ENCODE peak calls at places on chromosomes 4 and X, in nine cellular contexts. K is breast epithelium, V is stomach, B is ovary, I is A549, S is H1, U is transverse colon, Y is sigmoid colon, R is K562. P is an unnamed sample.

GRCh38 chr4:26365537-26366150 is 44.8 kb downstream of the RBPJ start:
- DNase-seq in K (no peak), V (no peak), B (no peak), I (no peak), S (no peak), U (no peak), Y (no peak), R (no peak), P (no peak)

GRCh38 chr4:22338806-22339205 is 177.1 kb downstream of the ADGRA3 start:
- DNase-seq in K (no peak), V (peak; percentile 40), B (no peak), I (no peak), S (no peak), U (no peak), Y (no peak), R (no peak), P (no peak)

GRCh38 chrX:102517331-102517730 is 792 bp upstream of the TMSB15A start:
- DNase-seq in K (no peak), V (no peak), B (no peak), I (no peak), S (no peak), U (no peak), Y (no peak), R (no peak), P (no peak)

GRCh38 chr4:139084425-139085093 is 69.0 kb downstream of the NOCT start:
- DNase-seq in K (no peak), V (no peak), B (no peak), I (peak; percentile 60), S (no peak), U (no peak), Y (no peak), R (peak; percentile 70), P (no peak)

GRCh38 chr4:76074468-76074867 is at the start of gene ART3:
- DNase-seq in K (no peak), V (no peak), B (no peak), I (no peak), S (no peak), U (no peak), Y (no peak), R (no peak), P (no peak)

GRCh38 chr4:7941111-7942018 is 1.7 kb upstream of the AFAP1 start:
- DNase-seq in K (peak; percentile 45), V (no peak), B (no peak), I (no peak), S (no peak), U (no peak), Y (peak; percentile 66), R (no peak), P (no peak)

GRCh38 chr4:69830529-69831269 is 29.2 kb downstream of the SULT1E1 start:
- DNase-seq in K (no peak), V (peak; percentile 47), B (no peak), I (no peak), S (no peak), U (peak; percentile 71), Y (no peak), R (no peak), P (peak; percentile 57)

GRCh38 chr4:173525118-173526033 is 4.7 kb downstream of the HAND2 start:
- DNase-seq in K (no peak), V (no peak), B (peak; percentile 55), I (no peak), S (peak; percentile 71), U (no peak), Y (peak; percentile 80), R (no peak), P (no peak)

GRCh38 chr4:76987153-76987562 is 37.6 kb downstream of the SEPTIN11 start:
- DNase-seq in K (no peak), V (peak; percentile 27), B (no peak), I (no peak), S (no peak), U (no peak), Y (peak; percentile 80), R (no peak), P (no peak)

GRCh38 chrX:40953369-40953768 is 131.9 kb upstream of the USP9X start:
- DNase-seq in K (no peak), V (no peak), B (no peak), I (no peak), S (no peak), U (no peak), Y (no peak), R (no peak), P (no peak)

GRCh38 chr4:87910795-87911194 is 64.7 kb upstream of the SPP1 start:
- DNase-seq in K (no peak), V (no peak), B (no peak), I (no peak), S (no peak), U (no peak), Y (no peak), R (no peak), P (no peak)

GRCh38 chr4:169410839-169411770 is 140.3 kb upstream of the SH3RF1 start:
- DNase-seq in K (no peak), V (no peak), B (no peak), I (no peak), S (no peak), U (peak; percentile 18), Y (no peak), R (no peak), P (no peak)

GRCh38 chr4:38759077-38759789 is 23.6 kb downstream of the TLR10 start:
- DNase-seq in K (no peak), V (peak; percentile 52), B (peak; percentile 73), I (peak; percentile 15), S (peak; percentile 79), U (peak; percentile 68), Y (peak; percentile 81), R (peak; percentile 58), P (peak; percentile 68)

GRCh38 chr4:108114503-108114902 is 54.2 kb downstream of the LEF1 start:
- DNase-seq in K (no peak), V (no peak), B (no peak), I (no peak), S (no peak), U (no peak), Y (no peak), R (peak; percentile 62), P (no peak)

GRCh38 chr4:155811171-155811570 is 52.4 kb downstream of the GUCY1B1 start:
- DNase-seq in K (no peak), V (no peak), B (no peak), I (no peak), S (no peak), U (no peak), Y (no peak), R (no peak), P (no peak)

GRCh38 chr4:40749717-40750460 is at the start of gene NSUN7:
- DNase-seq in K (peak; percentile 87), V (peak; percentile 85), B (peak; percentile 59), I (peak; percentile 20), S (peak; percentile 93), U (peak; percentile 88), Y (peak; percentile 75), R (no peak), P (peak; percentile 60)
- TF ChIP-seq POLR2A in K (no peak), V (no peak), B (no peak), I (no peak), S (peak; percentile 83), U (peak; percentile 63), Y (no peak), R (no peak), P (no peak)

GRCh38 chrX:151098996-151099395 is 77.4 kb upstream of the GPR50 start:
- DNase-seq in K (no peak), V (no peak), B (no peak), I (no peak), S (no peak), U (no peak), Y (no peak), R (peak; percentile 18), P (no peak)
- TF ChIP-seq CTCF in K (no peak), V (no peak), B (no peak), I (no peak), S (no peak), U (no peak), Y (no peak), R (no peak), P (no peak)

DNA sequence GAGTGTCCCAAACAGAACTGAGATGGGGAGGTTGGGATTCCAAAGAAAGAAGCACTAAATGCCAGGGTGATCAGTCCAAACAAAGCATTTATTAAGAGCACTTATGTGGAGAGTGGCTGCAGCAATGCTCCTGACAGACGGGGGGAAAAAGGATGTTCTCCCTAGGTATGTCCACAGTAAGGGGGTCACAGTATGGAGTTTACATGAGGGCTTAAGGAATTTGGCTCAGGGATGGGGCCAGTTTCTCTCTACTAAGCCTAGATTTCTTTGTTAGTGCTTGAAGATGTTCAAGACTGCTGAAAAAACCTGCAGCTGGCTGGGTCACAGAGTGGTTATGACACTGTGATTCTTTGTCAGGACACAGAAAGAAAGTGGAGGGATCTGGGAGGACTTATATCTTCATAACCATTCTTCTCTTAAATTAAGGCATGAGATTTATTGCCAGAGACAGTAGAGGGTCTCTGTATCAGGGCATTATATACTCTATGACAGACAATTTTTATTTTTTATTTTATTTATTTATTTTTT is 1468.0 kb downstream of the C4orf33 start:
- DNase-seq in K (no peak), V (no peak), B (no peak), I (peak; percentile 0), S (no peak), U (no peak), Y (no peak), R (no peak), P (no peak)
- H3K4me3 ChIP-seq in K (peak overlapping the region; percentile 60), V (peak overlapping the region; percentile 29), B (no peak overlapping the region), I (peak overlapping the region; percentile 42), S (no peak overlapping the region), U (no peak overlapping the region), Y (peak overlapping the region; percentile 39), R (no peak overlapping the region), P (no peak overlapping the region)

DNA sequence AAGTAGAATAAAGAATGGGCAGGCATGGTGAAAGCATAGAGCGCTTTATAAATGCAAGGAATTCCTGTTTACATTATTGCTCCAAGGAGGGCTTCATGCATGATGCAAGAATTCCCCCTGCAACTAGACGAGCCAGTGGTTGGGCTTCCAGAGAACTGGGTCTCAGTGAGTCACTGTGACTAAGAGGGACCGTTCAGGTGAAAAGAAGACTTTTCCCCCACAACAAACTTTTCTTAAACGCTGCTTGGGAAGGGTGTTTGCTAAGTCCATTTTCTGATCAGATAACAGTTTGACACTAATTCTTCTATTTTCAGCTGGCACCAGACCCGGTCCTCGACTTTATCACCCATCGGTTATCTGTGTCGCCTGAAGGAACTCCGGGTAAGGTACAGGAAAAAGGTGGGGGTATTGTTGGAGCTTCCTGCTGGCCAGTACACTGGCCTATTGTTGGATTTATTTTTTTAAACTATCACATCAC is 40.1 kb downstream of the LDB2 start:
- DNase-seq in K (no peak), V (no peak), B (no peak), I (no peak), S (no peak), U (no peak), Y (no peak), R (no peak), P (no peak)
- TF ChIP-seq POLR2A in K (no peak), V (no peak), B (no peak), I (no peak), S (no peak), U (no peak), Y (no peak), R (no peak), P (no peak)

DNA sequence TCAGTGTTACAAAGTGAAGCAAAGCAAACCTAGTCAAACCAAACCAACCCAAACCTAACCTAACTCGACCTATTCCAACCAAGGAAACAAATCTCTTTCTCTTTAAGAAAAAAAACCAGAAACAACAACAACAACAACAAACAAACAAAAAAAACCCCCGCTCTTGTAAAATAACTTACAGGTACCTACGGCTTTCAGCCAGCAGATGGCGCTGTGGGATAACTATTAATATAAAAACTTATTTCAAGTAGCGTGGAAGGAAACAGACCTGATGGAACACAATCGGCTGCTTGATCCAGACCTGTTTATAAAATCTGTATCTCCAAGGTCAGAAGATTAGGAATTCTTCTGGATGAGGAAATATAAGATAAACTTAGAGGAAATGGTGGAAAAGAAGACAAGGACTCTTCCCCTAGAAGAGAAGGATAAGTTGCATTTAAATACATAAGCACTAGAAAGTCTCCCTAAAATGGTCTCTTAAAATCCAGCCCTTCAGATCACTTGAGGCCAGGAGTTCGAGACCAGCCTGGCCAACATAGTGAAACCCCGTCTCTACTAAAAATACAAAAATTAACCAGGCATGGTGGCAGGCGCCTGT is 34.4 kb upstream of the CDKL5 start:
- DNase-seq in K (peak; percentile 60), V (peak; percentile 83), B (peak; percentile 75), I (peak; percentile 34), S (peak; percentile 54), U (peak; percentile 67), Y (peak; percentile 79), R (peak; percentile 38), P (peak; percentile 66)
- TF ChIP-seq CTCF in K (peak; percentile 56), V (no peak), B (peak; percentile 67), I (peak; percentile 79), S (peak; percentile 44), U (peak; percentile 77), Y (peak; percentile 48), R (peak; percentile 73), P (peak; percentile 80)

P was measured in right lobe of liver.